ENCODE peak calls at places on chromosomes 13 and 19, in four cellular contexts. S, Q, M and J are unnamed samples. For H3K27me3, the result is how much of the 10 kb centered on the place peaks cover.

GRCh38 chr13:34611678-34612077 is 330.4 kb upstream of the NBEA start:
- DNase-seq in Q (no peak), M (no peak), S (peak), J (no peak)

GRCh38 chr13:83057119-83057518 is 825.2 kb downstream of the SLITRK1 start:
- DNase-seq in S (no peak), M (no peak), Q (no peak), J (no peak)

GRCh38 chr19:29495091-29495490 is 30.7 kb upstream of the VSTM2B start:
- DNase-seq in M (no peak), Q (no peak), S (no peak), J (no peak)

GRCh38 chr13:47211106-47211505 is 314.3 kb upstream of the HTR2A start:
- DNase-seq in Q (no peak), S (peak), M (no peak), J (no peak)

GRCh38 chr13:76791290-76791664 is 94.9 kb downstream of the KCTD12 start:
- DNase-seq in Q (no peak), M (no peak), S (no peak), J (no peak)

GRCh38 chr13:31951215-31951678 is 80.3 kb upstream of the FRY start:
- DNase-seq in S (no peak), Q (no peak), M (peak), J (no peak)

GRCh38 chr13:44141213-44141724 is 232.4 kb upstream of the SERP2 start:
- DNase-seq in Q (no peak), M (no peak), S (no peak), J (peak)

GRCh38 chr19:35088514-35088913 is 27.1 kb upstream of the FXYD3 start:
- DNase-seq in Q (peak), S (peak), M (no peak), J (no peak)

GRCh38 chr13:30737511-30738342 is 2.4 kb downstream of the ALOX5AP start:
- DNase-seq in Q (no peak), M (no peak), S (no peak), J (no peak)

GRCh38 chr19:48628486-48629296 is 8.5 kb downstream of the DBP start:
- DNase-seq in M (no peak), S (no peak), Q (no peak), J (no peak)

GRCh38 chr19:57778358-57778757 is 8.9 kb downstream of the ZNF586 start:
- DNase-seq in S (no peak), Q (no peak), M (no peak), J (no peak)

GRCh38 chr13:76293346-76293745 is 592.9 kb downstream of the KCTD12 start:
- DNase-seq in S (no peak), Q (peak), M (no peak), J (no peak)

GRCh38 chr13:39397866-39398265 is 205.1 kb downstream of the LHFPL6 start:
- DNase-seq in Q (no peak), M (no peak), S (no peak), J (no peak)

GRCh38 chr13:93279982-93280381 is 53.4 kb downstream of the GPC6 start:
- DNase-seq in S (no peak), M (no peak), Q (no peak), J (no peak)

GRCh38 chr13:93284056-93284455 is 57.4 kb downstream of the GPC6 start:
- DNase-seq in M (no peak), S (no peak), Q (no peak), J (no peak)

GRCh38 chr13:93283255-93283654 is 56.6 kb downstream of the GPC6 start:
- DNase-seq in S (no peak), M (no peak), Q (no peak), J (no peak)

GRCh38 chr13:93286047-93286446 is 59.4 kb downstream of the GPC6 start:
- DNase-seq in S (no peak), Q (no peak), M (no peak), J (no peak)

DNA sequence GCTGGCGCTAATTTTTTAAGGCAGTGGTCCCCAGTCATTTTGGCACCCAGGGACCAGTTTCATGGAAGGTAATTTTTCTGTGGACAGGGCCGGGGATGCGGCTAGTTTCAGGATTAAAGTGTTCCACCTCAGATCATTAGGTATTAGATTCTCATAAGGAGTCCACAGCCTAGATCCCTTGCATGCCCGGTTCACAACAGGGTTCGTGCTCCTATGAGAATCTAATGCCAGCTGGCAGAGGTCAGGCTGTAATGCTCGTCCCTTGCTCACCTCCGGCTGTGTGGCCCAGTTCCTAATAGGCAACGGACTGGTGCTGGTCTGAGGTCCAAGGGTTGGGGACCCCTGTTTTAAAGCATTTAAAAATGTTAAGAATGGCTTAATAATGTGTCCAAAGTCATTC is 54.1 kb downstream of the GPC6 start:
- DNase-seq in S (no peak), M (no peak), Q (no peak), J (no peak)
- TF ChIP-seq CTCF in S (no peak), M (no peak), Q (no peak), J (no peak)

GRCh38 chr19:5450482-5450881 is 4.7 kb upstream of the ZNRF4 start:
- DNase-seq in M (no peak), S (no peak), Q (no peak), J (no peak)

GRCh38 chr19:5445667-5446066 is 9.6 kb upstream of the ZNRF4 start:
- DNase-seq in Q (no peak), S (no peak), M (no peak), J (no peak)

GRCh38 chr19:5451494-5451893 is 3.7 kb upstream of the ZNRF4 start:
- DNase-seq in S (no peak), M (no peak), Q (no peak), J (no peak)

GRCh38 chr19:5447700-5448311 is 7.4 kb upstream of the ZNRF4 start:
- DNase-seq in Q (no peak), M (no peak), S (no peak), J (no peak)

GRCh38 chr19:5448374-5448773 is 6.8 kb upstream of the ZNRF4 start:
- DNase-seq in Q (no peak), S (no peak), M (no peak), J (no peak)
- H3K27me3 ChIP-seq in Q (under half), S (under half), M (under half), J (under half)

DNA sequence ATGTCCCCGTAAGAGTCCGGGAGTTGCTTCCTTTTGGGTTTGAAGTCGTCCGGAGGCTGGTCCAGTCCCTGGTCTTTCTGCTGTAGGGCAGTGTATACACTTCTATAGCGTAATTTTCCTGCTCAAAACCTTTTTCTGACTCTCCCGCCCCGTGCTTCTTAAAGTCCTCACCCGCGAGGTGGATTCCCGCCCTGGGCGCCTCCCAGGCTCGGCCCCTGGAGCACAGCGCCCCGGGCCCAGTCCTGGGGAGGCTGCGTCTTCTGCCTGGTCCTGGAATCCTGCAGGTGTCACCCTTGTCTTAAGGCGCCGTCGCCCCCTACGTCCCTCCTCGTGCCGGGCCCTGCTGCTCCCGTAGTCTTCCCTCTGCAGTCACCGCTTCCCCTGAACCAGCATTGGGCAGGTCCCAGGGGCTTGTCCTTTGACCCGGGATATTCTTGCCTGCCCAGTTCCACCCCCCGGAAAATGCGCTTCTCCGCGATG is 34.4 kb upstream of the ZNF808 start:
- DNase-seq in M (no peak), S (no peak), Q (no peak), J (no peak)
- H3K4me3 ChIP-seq in M (peak), S (no peak), Q (no peak), J (no peak)

DNA sequence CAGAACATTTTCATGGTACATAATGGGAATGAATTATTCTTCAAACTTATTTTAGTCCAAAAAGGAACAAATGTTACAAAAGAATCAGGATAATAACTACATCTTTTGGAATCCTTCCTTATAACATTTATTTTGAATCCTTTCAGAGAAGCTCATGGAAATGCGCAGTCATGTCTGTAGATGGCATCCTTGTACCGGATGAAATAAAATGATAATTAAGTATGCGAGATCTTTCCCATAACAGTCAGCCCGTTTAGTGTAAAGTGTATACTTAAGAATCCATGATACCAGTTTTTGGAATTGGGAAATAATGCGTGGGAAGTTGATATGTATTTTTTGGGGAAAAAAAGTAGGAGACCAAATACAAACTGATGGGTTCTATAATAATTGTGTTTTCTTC is 418.8 kb downstream of the GPC5 start:
- DNase-seq in Q (no peak), M (no peak), S (peak), J (no peak)
- TF ChIP-seq CTCF in Q (no peak), M (peak), S (peak), J (no peak)